ENCODE peak calls at places on chromosomes 3 and 15, in ten cellular contexts. G is breast epithelium, E is HCT116, X is endothelial cell of umbilical vein, V is upper lobe of left lung, Y is Panc1, I is vagina, C is sigmoid colon, N is GM12891, U is stomach. P is an unnamed sample.
A peak's percentile ranks its signal among the peaks of the same experiment; 100 is the strongest.

GRCh38 chr15:31256385-31257265 is 70.0 kb upstream of the KLF13 start:
- DNase-seq in G (no peak), E (no peak), X (no peak), V (no peak), Y (no peak), I (no peak), C (peak; percentile 34), N (no peak), U (no peak), P (peak; percentile 20)

GRCh38 chr15:94059188-94059587 is 172.2 kb upstream of the MCTP2 start:
- DNase-seq in G (no peak), E (no peak), X (no peak), V (no peak), Y (no peak), I (no peak), C (no peak), N (no peak), U (no peak), P (no peak)

GRCh38 chr15:84113919-84114318 is 121.7 kb upstream of the GOLGA6L4 start:
- DNase-seq in G (no peak), E (no peak), X (no peak), V (no peak), Y (no peak), I (no peak), C (no peak), N (no peak), U (no peak), P (no peak)

GRCh38 chr15:88513195-88513594 is 33.3 kb downstream of the DET1 start:
- DNase-seq in G (no peak), E (no peak), X (peak; percentile 28), V (no peak), Y (no peak), I (no peak), C (no peak), N (no peak), U (no peak), P (no peak)

GRCh38 chr3:174247671-174248070 is 611.5 kb upstream of the NAALADL2 start:
- DNase-seq in G (no peak), E (no peak), X (no peak), V (no peak), Y (no peak), I (no peak), C (no peak), N (no peak), U (no peak), P (no peak)

GRCh38 chr3:156010829-156011228 is 109.5 kb upstream of the KCNAB1 start:
- DNase-seq in G (no peak), E (peak; percentile 12), X (no peak), V (no peak), Y (no peak), I (no peak), C (no peak), N (no peak), U (no peak), P (no peak)

GRCh38 chr3:191399918-191400317 is 61.0 kb upstream of the PYDC2 start:
- DNase-seq in G (no peak), E (no peak), X (no peak), V (no peak), Y (no peak), I (no peak), C (no peak), N (no peak), U (no peak), P (no peak)

GRCh38 chr15:101276501-101277037 is 716 bp downstream of the SELENOS start:
- DNase-seq in G (no peak), E (no peak), X (peak; percentile 58), V (no peak), Y (no peak), I (no peak), C (no peak), N (no peak), U (no peak), P (no peak)

GRCh38 chr15:49093252-49094105 is 47.2 kb upstream of the SECISBP2L start:
- DNase-seq in G (no peak), E (no peak), X (no peak), V (no peak), Y (no peak), I (no peak), C (no peak), N (no peak), U (no peak), P (no peak)

GRCh38 chr3:32082727-32083126 is 23.7 kb upstream of the GPD1L start:
- DNase-seq in G (no peak), E (no peak), X (no peak), V (no peak), Y (no peak), I (no peak), C (no peak), N (no peak), U (no peak), P (peak; percentile 31)

GRCh38 chr3:172216267-172216666 is 176.9 kb downstream of the FNDC3B start:
- DNase-seq in G (no peak), E (no peak), X (no peak), V (no peak), Y (no peak), I (no peak), C (no peak), N (no peak), U (no peak), P (no peak)

GRCh38 chr3:28576590-28577220 is 228.1 kb upstream of the AZI2 start:
- DNase-seq in G (no peak), E (no peak), X (no peak), V (no peak), Y (no peak), I (no peak), C (no peak), N (no peak), U (no peak), P (no peak)

GRCh38 chr3:126304704-126305103 is 52.5 kb downstream of the KLF15 start:
- DNase-seq in G (no peak), E (no peak), X (no peak), V (no peak), Y (peak; percentile 13), I (no peak), C (no peak), N (no peak), U (no peak), P (no peak)

GRCh38 chr15:36791849-36792618 is 212.6 kb downstream of the CDIN1 start:
- DNase-seq in G (no peak), E (no peak), X (no peak), V (no peak), Y (no peak), I (no peak), C (peak; percentile 69), N (no peak), U (no peak), P (no peak)

GRCh38 chr15:36790891-36791290 is 211.5 kb downstream of the CDIN1 start:
- DNase-seq in G (no peak), E (no peak), X (peak; percentile 49), V (no peak), Y (no peak), I (no peak), C (no peak), N (no peak), U (no peak), P (no peak)

GRCh38 chr15:36797128-36797527 is 217.7 kb downstream of the CDIN1 start:
- DNase-seq in G (no peak), E (no peak), X (no peak), V (no peak), Y (no peak), I (no peak), C (no peak), N (no peak), U (no peak), P (no peak)

GRCh38 chr15:36796161-36796560 is 216.7 kb downstream of the CDIN1 start:
- DNase-seq in G (no peak), E (no peak), X (no peak), V (no peak), Y (no peak), I (no peak), C (no peak), N (no peak), U (no peak), P (no peak)

DNA sequence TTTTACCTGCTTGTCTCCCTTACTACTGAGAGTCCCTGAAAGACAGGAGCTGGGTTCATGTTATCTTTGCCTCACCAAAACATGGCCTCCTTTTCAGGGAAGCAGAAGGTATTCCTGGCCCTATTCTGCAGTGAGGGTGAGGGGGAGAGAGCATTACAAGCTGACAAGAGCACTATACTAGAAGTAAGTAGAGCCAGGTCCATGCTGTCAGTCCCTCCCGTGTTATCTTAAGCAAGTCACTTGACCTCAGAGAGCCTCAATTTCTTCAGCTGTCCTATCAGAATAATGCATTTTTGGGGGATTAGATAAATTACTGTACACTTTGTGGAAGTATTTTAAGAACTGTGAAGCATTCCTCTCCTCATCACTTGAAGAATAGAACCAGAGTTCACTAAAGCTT is 213.8 kb downstream of the CDIN1 start:
- DNase-seq in G (no peak), E (no peak), X (no peak), V (no peak), Y (no peak), I (no peak), C (no peak), N (no peak), U (no peak), P (no peak)
- TF ChIP-seq POLR2AphosphoS5 in G (no peak), E (no peak), X (no peak), V (no peak), Y (no peak), I (no peak), C (no peak), N (no peak), U (no peak), P (no peak)

GRCh38 chr15:40412095-40412759 is 6.6 kb downstream of the IVD start:
- DNase-seq in G (no peak), E (no peak), X (no peak), V (no peak), Y (no peak), I (no peak), C (no peak), N (no peak), U (peak; percentile 76), P (peak; percentile 83)
- TF ChIP-seq POLR2AphosphoS5 in G (no peak), E (no peak), X (no peak), V (no peak), Y (no peak), I (no peak), C (no peak), N (no peak), U (peak; percentile 40), P (peak; percentile 36)

DNA sequence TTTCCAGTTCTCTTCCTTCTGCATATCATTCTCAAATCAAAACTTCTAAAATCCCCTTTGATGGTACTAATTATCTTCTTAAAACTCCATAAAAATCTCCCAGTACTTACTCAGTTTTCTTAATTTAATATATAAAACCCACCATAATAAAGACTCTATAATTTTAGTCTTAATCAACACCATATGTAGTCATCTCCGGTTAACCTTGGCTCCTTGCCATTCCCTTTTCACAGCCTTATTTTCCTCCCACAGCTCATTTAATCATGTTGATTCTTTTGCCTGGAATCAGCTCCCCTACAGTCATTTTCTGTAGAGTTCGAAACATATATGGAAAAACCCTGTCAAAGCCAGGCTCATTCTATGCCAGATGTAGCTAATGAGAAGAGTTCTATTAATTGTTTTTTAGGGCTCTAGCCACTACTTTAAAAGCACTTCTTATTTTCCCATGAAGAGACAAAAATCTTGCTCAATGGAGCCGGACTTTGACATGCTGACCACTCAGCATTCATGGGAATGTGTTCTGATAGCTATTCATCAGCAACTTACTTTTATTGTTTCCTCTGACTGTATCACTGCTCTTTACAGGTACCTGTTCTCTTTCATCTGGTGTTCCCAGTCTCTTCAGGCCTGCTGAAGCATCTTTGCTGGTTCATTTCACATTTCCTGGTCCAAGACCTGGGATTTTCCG is 573.3 kb downstream of the NAALADL2 start:
- DNase-seq in G (no peak), E (no peak), X (peak; percentile 91), V (no peak), Y (no peak), I (no peak), C (no peak), N (no peak), U (no peak), P (no peak)
- TF ChIP-seq POLR2AphosphoS5 in G (no peak), E (no peak), X (no peak), V (no peak), Y (no peak), I (no peak), C (no peak), N (no peak), U (no peak), P (no peak)

GRCh38 chr15:70051948-70052633 is 45.6 kb downstream of the TLE3 start:
- DNase-seq in G (no peak), E (no peak), X (no peak), V (peak; percentile 14), Y (no peak), I (no peak), C (peak; percentile 57), N (no peak), U (no peak), P (no peak)
- TF ChIP-seq POLR2AphosphoS5 in G (no peak), E (no peak), X (no peak), V (no peak), Y (no peak), I (no peak), C (no peak), N (no peak), U (no peak), P (no peak)

P was measured in transverse colon.